ENCODE peak calls at places on chromosome 4, in eight cellular contexts. F, T, R, U, J, Z, H and X are unnamed samples.

GRCh38 chr4:125315571-125316390 is 1.0 kb downstream of the FAT4 start:
- DNase-seq in F (peak; percentile 66), T (peak; percentile 60), R (no peak), U (peak; percentile 52), J (peak; percentile 62), Z (peak; percentile 71), H (peak; percentile 85), X (peak; percentile 86)

GRCh38 chr4:176123710-176124407 is 58.2 kb downstream of the WDR17 start:
- DNase-seq in F (no peak), T (peak; percentile 53), R (no peak), U (no peak), J (peak; percentile 5), Z (peak; percentile 27), H (no peak), X (no peak)

GRCh38 chr4:148030486-148030885 is 298.6 kb downstream of the ARHGAP10 start:
- DNase-seq in F (no peak), T (no peak), R (no peak), U (no peak), J (no peak), Z (no peak), H (no peak), X (no peak)

GRCh38 chr4:124079174-124079780 is 633.3 kb downstream of the ANKRD50 start:
- DNase-seq in F (no peak), T (no peak), R (no peak), U (no peak), J (no peak), Z (no peak), H (no peak), X (no peak)

GRCh38 chr4:5890063-5890727 is 2.7 kb downstream of the CRMP1 start:
- DNase-seq in F (no peak), T (peak; percentile 97), R (no peak), U (no peak), J (no peak), Z (peak; percentile 83), H (no peak), X (no peak)

GRCh38 chr4:106522839-106523238 is 154.3 kb upstream of the GIMD1 start:
- DNase-seq in F (no peak), T (peak; percentile 35), R (no peak), U (no peak), J (peak; percentile 13), Z (no peak), H (no peak), X (no peak)

GRCh38 chr4:102252171-102252570 is 93.1 kb downstream of the SLC39A8 start:
- DNase-seq in F (no peak), T (no peak), R (no peak), U (no peak), J (no peak), Z (no peak), H (no peak), X (no peak)

GRCh38 chr4:173014113-173014558 is 154.5 kb upstream of the GALNT7 start:
- DNase-seq in F (no peak), T (peak; percentile 59), R (peak; percentile 16), U (no peak), J (peak; percentile 85), Z (peak; percentile 38), H (no peak), X (no peak)

GRCh38 chr4:3399277-3400194 is 42.2 kb upstream of the HGFAC start:
- DNase-seq in F (peak; percentile 58), T (no peak), R (no peak), U (no peak), J (peak; percentile 58), Z (no peak), H (no peak), X (no peak)

GRCh38 chr4:54940996-54941395 is 184.4 kb downstream of the KDR start:
- DNase-seq in F (no peak), T (no peak), R (no peak), U (no peak), J (no peak), Z (no peak), H (no peak), X (no peak)

GRCh38 chr4:184322328-184323025 is 104.8 kb upstream of the ENPP6 start:
- DNase-seq in F (no peak), T (no peak), R (no peak), U (no peak), J (no peak), Z (no peak), H (no peak), X (no peak)

GRCh38 chr4:37601527-37601926 is 84.6 kb downstream of the RELL1 start:
- DNase-seq in F (no peak), T (no peak), R (no peak), U (peak; percentile 41), J (peak; percentile 51), Z (no peak), H (no peak), X (no peak)

GRCh38 chr4:7785017-7785416 is 154.6 kb downstream of the AFAP1 start:
- DNase-seq in F (no peak), T (no peak), R (no peak), U (no peak), J (peak; percentile 67), Z (no peak), H (no peak), X (peak; percentile 43)

GRCh38 chr4:140071806-140072205 is 82.2 kb downstream of the MAML3 start:
- DNase-seq in F (peak; percentile 71), T (peak; percentile 25), R (peak; percentile 84), U (no peak), J (no peak), Z (no peak), H (no peak), X (no peak)

GRCh38 chr4:149765630-149766029 is 50.0 kb downstream of the IQCM start:
- DNase-seq in F (no peak), T (no peak), R (no peak), U (no peak), J (no peak), Z (no peak), H (no peak), X (no peak)

GRCh38 chr4:70753630-70754029 is 31.9 kb downstream of the RUFY3 start:
- DNase-seq in F (no peak), T (no peak), R (no peak), U (no peak), J (no peak), Z (no peak), H (no peak), X (no peak)

GRCh38 chr4:78534286-78534955 is 17.1 kb upstream of the ANXA3 start:
- DNase-seq in F (no peak), T (no peak), R (no peak), U (no peak), J (no peak), Z (no peak), H (no peak), X (no peak)

GRCh38 chr4:5276475-5277045 is 225.3 kb downstream of the STK32B start:
- DNase-seq in F (no peak), T (no peak), R (no peak), U (no peak), J (no peak), Z (no peak), H (no peak), X (no peak)

GRCh38 chr4:89957527-89957926 is 62.9 kb downstream of the MMRN1 start:
- DNase-seq in F (no peak), T (no peak), R (no peak), U (no peak), J (no peak), Z (no peak), H (no peak), X (no peak)

GRCh38 chr4:40283968-40284367 is 51.2 kb upstream of the CHRNA9 start:
- DNase-seq in F (no peak), T (no peak), R (peak; percentile 52), U (no peak), J (no peak), Z (no peak), H (no peak), X (no peak)

GRCh38 chr4:1604706-1605205 is 79.4 kb downstream of the FAM53A start:
- DNase-seq in F (no peak), T (peak; percentile 43), R (no peak), U (no peak), J (no peak), Z (no peak), H (no peak), X (peak; percentile 85)

GRCh38 chr4:143433231-143433630 is 80.3 kb upstream of the SMARCA5 start:
- DNase-seq in F (no peak), T (no peak), R (no peak), U (no peak), J (peak; percentile 38), Z (no peak), H (no peak), X (no peak)

GRCh38 chr4:56668267-56668666 is 12.8 kb downstream of the HOPX start:
- DNase-seq in F (no peak), T (peak; percentile 49), R (no peak), U (no peak), J (no peak), Z (no peak), H (no peak), X (no peak)
- TF ChIP-seq CTCF in F (no peak), T (peak; percentile 76), R (peak; percentile 46), U (no peak), J (no peak), Z (peak; percentile 20), H (peak; percentile 25), X (peak; percentile 61)

GRCh38 chr4:68518889-68519288 is 57.2 kb downstream of the UGT2B17 start:
- DNase-seq in F (no peak), T (no peak), R (no peak), U (no peak), J (no peak), Z (no peak), H (no peak), X (no peak)
- TF ChIP-seq CTCF in F (no peak), T (no peak), R (no peak), U (no peak), J (no peak), Z (no peak), H (no peak), X (no peak)

GRCh38 chr4:170399894-170400293 is 310.1 kb upstream of the AADAT start:
- DNase-seq in F (no peak), T (no peak), R (no peak), U (no peak), J (no peak), Z (no peak), H (no peak), X (no peak)

GRCh38 chr4:170398228-170398627 is 308.5 kb upstream of the AADAT start:
- DNase-seq in F (no peak), T (no peak), R (no peak), U (no peak), J (no peak), Z (no peak), H (no peak), X (no peak)

GRCh38 chr4:170395773-170396172 is 306.0 kb upstream of the AADAT start:
- DNase-seq in F (no peak), T (no peak), R (no peak), U (no peak), J (no peak), Z (no peak), H (no peak), X (no peak)

GRCh38 chr4:170400346-170400745 is 310.6 kb upstream of the AADAT start:
- DNase-seq in F (no peak), T (no peak), R (no peak), U (no peak), J (no peak), Z (no peak), H (no peak), X (no peak)
- TF ChIP-seq CTCF in F (no peak), T (peak; percentile 5), R (no peak), U (no peak), J (no peak), Z (peak; percentile 21), H (no peak), X (no peak)

DNA sequence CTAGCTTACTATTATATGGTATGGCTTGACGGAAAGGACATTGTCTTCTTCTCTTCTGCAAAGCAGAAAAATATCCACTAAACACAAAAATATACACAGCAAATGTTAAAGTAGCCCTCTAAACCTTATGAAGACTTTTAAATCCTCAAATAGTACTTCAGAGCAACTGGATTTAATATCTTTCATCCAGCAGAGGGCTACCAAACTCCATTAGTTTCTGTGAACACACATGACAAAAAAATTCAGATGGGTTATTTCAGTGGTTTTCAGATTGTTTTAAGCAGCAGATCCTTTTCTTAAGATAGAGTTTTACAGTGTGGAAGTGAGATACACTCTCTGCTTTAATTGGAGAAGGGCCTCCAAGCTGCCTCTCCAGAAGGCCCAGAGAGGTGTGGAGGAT is 56.6 kb downstream of the ANK2 start:
- DNase-seq in F (no peak), T (no peak), R (no peak), U (no peak), J (no peak), Z (no peak), H (no peak), X (no peak)
- TF ChIP-seq CTCF in F (peak; percentile 15), T (peak; percentile 17), R (peak; percentile 10), U (no peak), J (no peak), Z (peak; percentile 31), H (peak; percentile 67), X (peak; percentile 86)